ENCODE peak calls at places on chromosome 22, in ten cellular contexts. U is transverse colon, K is tibial nerve, Y is spleen, E is A549, A is uterus, S is suprapubic skin, N is IMR-90, Q is gastrocnemius medialis, Z is K562. O is an unnamed sample. For H3K9me3, the result is how much of the 10 kb centered on the place peaks cover.

GRCh38 chr22:20000246-20001081 is 16.2 kb downstream of the ARVCF start:
- DNase-seq in U (no peak), N (no peak), E (no peak), Q (no peak), Y (peak), K (no peak), Z (no peak), A (no peak), S (no peak), O (no peak)

GRCh38 chr22:36144886-36145541 is 15.5 kb downstream of the APOL3 start:
- DNase-seq in S (peak), N (peak), Y (peak), U (peak), E (peak), Z (no peak), Q (peak), A (peak), K (peak), O (no peak)

GRCh38 chr22:29782061-29782845 is 15.1 kb downstream of the UQCR10 start:
- DNase-seq in Q (peak), Z (no peak), A (peak), U (peak), N (peak), E (no peak), K (no peak), S (no peak), Y (no peak), O (no peak)

GRCh38 chr22:31917227-31917921 is 27.0 kb upstream of the YWHAH start:
- DNase-seq in Q (no peak), Y (no peak), E (no peak), K (no peak), Z (no peak), U (peak), S (no peak), N (no peak), A (no peak), O (peak)

GRCh38 chr22:50304528-50305392 is 2.7 kb downstream of the PLXNB2 start:
- DNase-seq in K (no peak), E (no peak), S (no peak), A (peak), Y (no peak), Z (peak), N (no peak), U (peak), Q (peak), O (no peak)

GRCh38 chr22:32617271-32617670 is 142.7 kb downstream of the FBXO7 start:
- DNase-seq in N (peak), K (no peak), E (no peak), U (no peak), Y (peak), S (no peak), A (peak), Z (no peak), Q (no peak), O (no peak)

GRCh38 chr22:45009881-45010531 is at the start of gene PHF21B:
- DNase-seq in E (peak), K (no peak), N (peak), Z (peak), U (no peak), S (no peak), Q (no peak), Y (no peak), A (peak), O (no peak)

GRCh38 chr22:23119492-23120414 is 22.0 kb downstream of the RSPH14 start:
- DNase-seq in K (no peak), A (no peak), U (no peak), Q (no peak), S (no peak), Z (peak), N (no peak), E (no peak), Y (no peak), O (no peak)

GRCh38 chr22:49936018-49936972 is 17.9 kb downstream of the CRELD2 start:
- DNase-seq in Q (peak), S (peak), Y (peak), U (peak), A (peak), E (no peak), Z (peak), K (peak), N (peak), O (peak)

GRCh38 chr22:47291565-47292495 is 529.4 kb downstream of the TBC1D22A start:
- DNase-seq in A (peak), K (no peak), Z (no peak), U (no peak), Y (no peak), E (no peak), Q (no peak), N (no peak), S (peak), O (peak)
- H3K9me3 ChIP-seq in A (under half), K (under half), Z (under half), U (under half), Y (under half), E (under half), Q (under half), N (under half), S (under half), O (under half)

DNA sequence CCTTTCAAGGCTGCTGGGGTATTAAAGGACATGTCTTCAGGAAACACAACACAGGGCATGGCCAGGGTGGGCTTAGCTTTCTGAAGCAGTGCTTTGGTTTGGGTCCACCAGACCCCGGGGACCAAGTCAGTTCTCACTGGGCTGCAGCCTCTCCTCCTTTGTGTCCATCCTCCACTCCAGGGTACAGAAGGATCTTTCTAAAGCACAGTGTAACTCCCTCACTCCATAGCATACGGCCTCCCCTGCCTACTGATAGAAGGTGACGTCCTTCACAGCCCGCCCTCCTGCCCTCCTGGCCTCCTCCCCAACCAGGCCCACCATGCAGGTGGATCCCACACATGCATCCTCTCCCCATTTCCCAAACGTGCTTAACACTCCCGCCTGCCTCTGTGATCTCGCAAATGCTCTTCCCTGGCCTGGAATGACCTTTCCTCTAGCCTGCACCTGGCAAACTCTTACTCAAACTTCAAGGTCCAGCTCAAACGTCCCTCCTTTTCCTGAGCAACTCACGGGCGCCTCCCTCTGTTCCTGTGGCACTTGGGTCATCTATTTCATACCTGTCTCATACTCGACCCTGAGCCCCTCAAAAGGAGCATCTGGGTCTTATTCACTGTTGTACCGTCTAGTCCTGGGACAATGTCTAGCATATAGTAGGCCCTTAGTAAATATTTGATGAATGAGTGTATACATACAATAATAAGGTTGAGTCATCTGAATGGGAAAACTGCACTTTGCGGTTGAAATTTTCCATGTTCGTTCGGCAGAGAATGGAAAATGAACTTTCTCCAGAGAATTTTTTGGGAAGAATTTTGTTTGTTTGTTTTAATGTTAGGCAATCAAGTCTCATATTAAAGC is 187.7 kb downstream of the EFCAB6 start:
- DNase-seq in Z (no peak), E (peak), S (no peak), Q (no peak), N (no peak), Y (no peak), K (no peak), U (no peak), A (no peak), O (no peak)
- TF ChIP-seq POLR2A in Z (no peak), E (no peak), S (no peak), Q (no peak), N (no peak), Y (no peak), K (no peak), U (no peak), A (no peak), O (no peak)

GRCh38 chr22:47902646-47903180 is 1140.3 kb downstream of the TBC1D22A start:
- DNase-seq in N (no peak), U (no peak), E (no peak), Y (no peak), A (no peak), Z (no peak), S (no peak), Q (no peak), K (no peak), O (no peak)
- H3K9me3 ChIP-seq in N (under half), U (under half), E (under half), Y (under half), A (under half), Z (under half), S (under half), Q (under half), K (under half), O (under half)

DNA sequence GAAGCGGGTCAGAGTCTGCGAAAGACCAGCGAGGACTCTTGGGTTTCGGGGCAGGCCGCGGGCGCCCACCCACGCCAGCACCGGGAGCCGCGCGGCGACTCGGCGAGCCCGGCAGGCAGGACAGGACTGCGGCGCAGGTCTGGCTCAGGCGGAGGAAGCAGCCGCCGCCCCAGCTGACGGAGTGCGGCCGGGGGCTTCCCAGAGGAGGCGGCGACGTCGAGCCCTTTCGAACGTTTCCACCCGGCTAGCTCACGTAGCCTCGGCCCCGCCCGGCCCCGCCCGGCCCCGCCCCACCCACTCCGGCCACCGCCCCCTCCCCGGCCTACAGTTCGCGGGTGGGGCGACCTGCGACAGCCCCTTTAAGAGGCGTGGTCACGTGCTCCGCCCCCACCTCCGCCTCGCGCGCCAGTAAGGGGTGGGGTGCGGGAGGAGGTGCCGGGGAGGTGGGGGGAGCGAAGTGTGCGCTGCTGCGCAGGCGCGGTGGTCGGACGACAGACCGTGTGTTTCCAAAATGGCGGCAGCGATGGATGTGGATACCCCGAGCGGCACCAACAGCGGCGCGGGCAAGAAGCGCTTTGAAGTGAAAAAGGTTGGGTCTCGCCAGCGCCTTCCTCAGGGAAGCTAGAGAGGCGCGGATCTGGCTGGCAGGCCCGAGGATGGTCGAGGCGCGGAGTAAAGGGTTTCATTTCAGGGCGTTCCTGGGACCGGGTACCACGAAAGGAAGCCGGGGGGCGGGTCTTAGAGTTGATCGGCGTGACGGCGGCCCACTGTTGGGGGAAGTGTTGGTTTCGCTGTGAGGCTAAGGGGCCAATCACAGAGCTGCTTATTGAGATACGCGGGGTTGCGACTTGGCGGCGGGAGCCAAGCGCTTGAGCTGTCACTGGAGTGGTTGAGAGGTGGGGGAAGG is at the start of gene RBX1:
- DNase-seq in N (peak), U (peak), K (peak), Q (peak), Z (peak), S (peak), A (peak), Y (peak), E (peak), O (peak)
- TF ChIP-seq POLR2A in N (peak), U (peak), K (peak), Q (peak), Z (peak), S (peak), A (peak), Y (peak), E (peak), O (peak)

O was measured in Peyer's patch.